ENCODE peak calls at places on chromosomes 3 and 15, in seven cellular contexts. A is neural crest cell; W is stimulated activated CD8-positive, alpha-beta memory T cell treated with anti-CD3 and anti-CD28 coated beads, Interleukin-2, amount 100 ng/mL, for 1 hour; B is cardiac muscle cell; T is fibroblast of mammary gland; D is CD4-positive, CD25-positive, alpha-beta regulatory T cell; J is fibroblast of lung. K is an unnamed sample.

GRCh38 chr3:71851878-71852277 is 66.9 kb upstream of the PROK2 start:
- DNase-seq in A (no peak), T (no peak), D (no peak), B (no peak), W (no peak), J (no peak), K (no peak)

GRCh38 chr15:80953001-80953952 is 36.3 kb downstream of the MESD start:
- DNase-seq in A (no peak), T (no peak), D (no peak), B (no peak), W (no peak), J (no peak), K (no peak)

GRCh38 chr3:57586778-57587177 is 10.4 kb downstream of the ARF4 start:
- DNase-seq in B (no peak), W (no peak), D (no peak), A (no peak), T (no peak), J (no peak), K (no peak)

GRCh38 chr15:100205549-100206295 is 136.1 kb downstream of the ADAMTS17 start:
- DNase-seq in J (no peak), B (no peak), W (no peak), T (no peak), D (no peak), A (no peak), K (no peak)

GRCh38 chr3:116912116-116912515 is 202.5 kb downstream of the TUSC7 start:
- DNase-seq in W (no peak), B (no peak), T (no peak), D (no peak), A (no peak), J (no peak), K (no peak)

GRCh38 chr15:38215707-38216106 is 36.9 kb upstream of the SPRED1 start:
- DNase-seq in T (no peak), W (no peak), A (no peak), D (no peak), J (no peak), B (peak; percentile 78), K (no peak)

GRCh38 chr3:175670572-175670971 is 811.4 kb downstream of the NAALADL2 start:
- DNase-seq in J (peak; percentile 66), D (no peak), W (no peak), B (no peak), A (no peak), T (peak; percentile 60), K (no peak)

GRCh38 chr3:170602556-170602955 is 16.7 kb upstream of the SLC7A14 start:
- DNase-seq in T (no peak), W (no peak), J (no peak), A (no peak), D (no peak), B (no peak), K (no peak)

GRCh38 chr15:59594991-59595390 is 16.6 kb upstream of the GCNT3 start:
- DNase-seq in D (no peak), W (no peak), J (no peak), T (no peak), B (no peak), A (no peak), K (no peak)

GRCh38 chr15:89575656-89576416 is 567 bp downstream of the TICRR start:
- DNase-seq in D (no peak), B (peak; percentile 33), T (peak; percentile 8), J (no peak), W (no peak), A (peak; percentile 26), K (no peak)

GRCh38 chr3:183541235-183541655 is 14.3 kb downstream of the KLHL6 start:
- DNase-seq in A (no peak), T (no peak), D (no peak), J (no peak), B (no peak), W (no peak), K (no peak)

GRCh38 chr15:57551717-57552677 is 39.7 kb upstream of the MYZAP start:
- DNase-seq in T (peak; percentile 32), W (no peak), A (no peak), B (peak; percentile 89), J (no peak), D (no peak), K (peak; percentile 70)

GRCh38 chr3:187491371-187491770 is 123.2 kb downstream of the RTP4 start:
- DNase-seq in D (no peak), J (no peak), B (no peak), T (no peak), W (no peak), A (no peak), K (no peak)

GRCh38 chr3:58630081-58630709 is 36.4 kb downstream of the FAM3D start:
- DNase-seq in D (peak; percentile 21), J (peak; percentile 74), T (peak; percentile 65), B (peak; percentile 77), A (peak; percentile 87), W (peak; percentile 21), K (peak; percentile 88)

GRCh38 chr3:150135321-150135721 is 164.6 kb upstream of the PFN2 start:
- DNase-seq in A (no peak), D (no peak), W (no peak), B (no peak), T (peak; percentile 57), J (peak; percentile 72), K (no peak)

GRCh38 chr15:80619677-80620076 is 75.4 kb upstream of the ABHD17C start:
- DNase-seq in A (no peak), B (peak; percentile 65), T (peak; percentile 33), D (no peak), W (no peak), J (peak; percentile 38), K (peak; percentile 6)

GRCh38 chr3:191316876-191317603 is 12.2 kb upstream of the CCDC50 start:
- DNase-seq in D (no peak), B (no peak), W (no peak), T (no peak), A (no peak), J (no peak), K (no peak)

GRCh38 chr3:123110238-123110952 is 43.6 kb downstream of the PDIA5 start:
- DNase-seq in T (no peak), B (no peak), A (no peak), W (no peak), J (no peak), D (no peak), K (no peak)

GRCh38 chr3:50472958-50473357 is 30.5 kb downstream of the CACNA2D2 start:
- DNase-seq in A (no peak), D (no peak), B (no peak), W (no peak), J (no peak), T (no peak), K (no peak)

GRCh38 chr3:185959609-185960517 is 22.0 kb upstream of the TRA2B start:
- DNase-seq in B (peak; percentile 75), A (no peak), J (peak; percentile 92), D (no peak), T (peak; percentile 91), W (no peak), K (no peak)

GRCh38 chr3:179929091-179929529 is 107.6 kb downstream of the PEX5L start:
- DNase-seq in W (peak; percentile 5), A (peak; percentile 64), T (peak; percentile 73), B (peak; percentile 73), D (peak; percentile 1), J (peak; percentile 67), K (peak; percentile 83)

GRCh38 chr3:126083511-126083912 is 412 bp downstream of the SLC41A3 start:
- DNase-seq in B (peak; percentile 40), W (no peak), D (no peak), A (peak; percentile 36), T (peak; percentile 27), J (peak; percentile 22), K (peak; percentile 46)

GRCh38 chr3:51539291-51539891 is 872 bp downstream of the RAD54L2 start:
- DNase-seq in J (peak; percentile 31), D (no peak), A (no peak), T (peak; percentile 79), B (peak; percentile 56), W (no peak), K (peak; percentile 15)

GRCh38 chr3:184656991-184657669 is 54.7 kb downstream of the MAGEF1 start:
- DNase-seq in B (peak; percentile 67), T (peak; percentile 85), W (no peak), A (no peak), D (no peak), J (no peak), K (no peak)